ENCODE peak calls at places on chromosomes 5 and 9, in ten cellular contexts. B is central memory CD8-positive, alpha-beta T cell; H is GM19239; K is NCI-H460; E is stimulated activated CD4-positive, alpha-beta T cell treated with anti-CD3 and anti-CD28 coated beads, Interleukin-12 subunit alpha, Interleukin-12 subunit beta, amount 100 ng/mL, for 4 hours; O is fibroblast of mammary gland; D is sciatic nerve; M is SW480; A is GM04503; X is activated CD4-positive, alpha-beta memory T cell treated with anti-CD3 and anti-CD28 coated beads, Interleukin-2, amount 10 ng/mL, durations not matched to agents 7 days and 5 days. N is an unnamed sample.

GRCh38 chr5:72649449-72649848 is 142.2 kb upstream of the ZNF366 start:
- DNase-seq in B (no peak), H (no peak), K (no peak), E (no peak), O (peak; percentile 62), D (no peak), M (peak; percentile 44), A (no peak), X (no peak), N (no peak)

GRCh38 chr9:109475526-109475925 is 22.6 kb downstream of the PTPN3 start:
- DNase-seq in B (no peak), H (no peak), K (no peak), E (no peak), O (no peak), D (no peak), M (no peak), A (no peak), X (no peak), N (no peak)

GRCh38 chr5:142644127-142644526 is 41.8 kb downstream of the FGF1 start:
- DNase-seq in B (no peak), H (no peak), K (no peak), E (no peak), O (peak; percentile 41), D (no peak), M (no peak), A (no peak), X (no peak), N (no peak)

GRCh38 chr9:16921855-16922254 is 51.4 kb upstream of the BNC2 start:
- DNase-seq in B (no peak), H (no peak), K (no peak), E (no peak), O (peak; percentile 53), D (no peak), M (peak; percentile 8), A (no peak), X (no peak), N (no peak)

GRCh38 chr9:69456201-69456600 is 131.2 kb downstream of the ENTREP1 start:
- DNase-seq in B (no peak), H (no peak), K (no peak), E (no peak), O (no peak), D (no peak), M (no peak), A (no peak), X (no peak), N (no peak)

GRCh38 chr5:1555011-1555807 is 31.4 kb upstream of the LPCAT1 start:
- DNase-seq in B (peak; percentile 3), H (no peak), K (no peak), E (no peak), O (no peak), D (peak; percentile 49), M (peak; percentile 89), A (peak; percentile 65), X (peak; percentile 10), N (no peak)

GRCh38 chr5:59661939-59662615 is 231.4 kb downstream of the PDE4D start:
- DNase-seq in B (no peak), H (peak; percentile 5), K (no peak), E (no peak), O (no peak), D (no peak), M (peak; percentile 89), A (no peak), X (no peak), N (no peak)

GRCh38 chr9:22911632-22912031 is 465.0 kb downstream of the DMRTA1 start:
- DNase-seq in B (no peak), H (no peak), K (no peak), E (no peak), O (no peak), D (no peak), M (no peak), A (no peak), X (no peak), N (no peak)

GRCh38 chr5:180127682-180128670 is 56.4 kb upstream of the RNF130 start:
- DNase-seq in B (no peak), H (no peak), K (no peak), E (no peak), O (no peak), D (no peak), M (no peak), A (no peak), X (no peak), N (no peak)

N was measured in GM12892.